ENCODE peak calls at places on chromosomes 4 and X, in nine cellular contexts. J is CD8-positive, alpha-beta T cell; G is gastrocnemius medialis; V is stomach; I is suprapubic skin; L is left ventricle myocardium inferior; P is upper lobe of left lung; D is endodermal cell; X is lung. U is an unnamed sample. For H3K4me1, the result is how much of the 10 kb centered on the place peaks cover.

GRCh38 chr4:92303621-92304027 is at the start of gene GRID2:
- DNase-seq in I (no peak), X (no peak), J (no peak), V (no peak), G (no peak), P (no peak), D (peak), L (no peak), U (no peak)

GRCh38 chr4:153661215-153661822 is 22.8 kb upstream of the TLR2 start:
- DNase-seq in P (no peak), X (no peak), I (no peak), V (no peak), J (no peak), G (no peak), D (no peak), L (no peak), U (no peak)

GRCh38 chr4:89134775-89135319 is 23.5 kb downstream of the TIGD2 start:
- DNase-seq in P (no peak), L (no peak), I (no peak), J (no peak), V (no peak), D (no peak), X (no peak), G (no peak), U (no peak)

GRCh38 chrX:9682861-9683260 is 82.8 kb downstream of the GPR143 start:
- DNase-seq in L (no peak), D (no peak), J (no peak), V (no peak), P (no peak), I (no peak), X (no peak), G (no peak), U (no peak)

GRCh38 chrX:48960291-48960690 is 2.9 kb upstream of the OTUD5 start:
- DNase-seq in X (no peak), D (no peak), I (no peak), P (no peak), G (peak), V (no peak), L (no peak), J (no peak), U (no peak)

GRCh38 chrX:126994011-126994410 is 174.5 kb downstream of the PRR32 start:
- DNase-seq in J (no peak), I (no peak), V (no peak), P (no peak), L (peak), X (no peak), D (no peak), G (no peak), U (no peak)

GRCh38 chr4:13968723-13969122 is 341.2 kb upstream of the BOD1L1 start:
- DNase-seq in X (no peak), V (no peak), L (no peak), D (no peak), J (no peak), I (no peak), P (no peak), G (no peak), U (no peak)

GRCh38 chrX:119391279-119391678 is 7.9 kb upstream of the SLC25A43 start:
- DNase-seq in I (no peak), D (no peak), G (no peak), V (peak), P (no peak), J (no peak), L (no peak), X (no peak), U (no peak)

GRCh38 chr4:184280591-184281071 is 63.0 kb upstream of the ENPP6 start:
- DNase-seq in J (peak), G (no peak), V (no peak), D (no peak), X (no peak), L (no peak), I (no peak), P (no peak), U (no peak)

GRCh38 chr4:84814100-84814750 is 152.3 kb downstream of the WDFY3 start:
- DNase-seq in L (no peak), P (peak), X (no peak), G (peak), D (no peak), I (no peak), V (peak), J (no peak), U (no peak)

GRCh38 chr4:52290468-52290867 is 239.4 kb downstream of the SPATA18 start:
- DNase-seq in X (no peak), I (no peak), D (no peak), V (no peak), G (no peak), L (peak), P (no peak), J (no peak), U (no peak)

GRCh38 chrX:4547218-4547836 is 833.9 kb upstream of the PRKX start:
- DNase-seq in J (peak), G (no peak), D (peak), V (peak), I (no peak), X (peak), L (no peak), P (peak), U (no peak)

GRCh38 chr4:128388352-128388630 is 100.7 kb upstream of the PGRMC2 start:
- DNase-seq in J (no peak), X (no peak), D (no peak), P (no peak), G (peak), L (no peak), V (no peak), I (no peak), U (no peak)

GRCh38 chr4:6986067-6986780 is 56.9 kb upstream of the TADA2B start:
- DNase-seq in L (peak), P (peak), D (peak), X (no peak), G (peak), V (no peak), J (no peak), I (no peak), U (no peak)

GRCh38 chr4:146159384-146160058 is 16.0 kb upstream of the LSM6 start:
- DNase-seq in X (no peak), I (no peak), P (no peak), D (no peak), L (no peak), J (no peak), V (no peak), G (no peak), U (no peak)

GRCh38 chr4:41334182-41334581 is 77.5 kb downstream of the UCHL1 start:
- DNase-seq in I (no peak), X (peak), L (no peak), V (no peak), J (no peak), D (no peak), P (peak), G (no peak), U (no peak)

GRCh38 chrX:29143756-29144155 is 556.5 kb downstream of the IL1RAPL1 start:
- DNase-seq in J (no peak), X (no peak), L (no peak), I (no peak), P (no peak), G (no peak), D (no peak), V (no peak), U (no peak)

GRCh38 chr4:601612-602558 is 23.5 kb upstream of the PDE6B start:
- DNase-seq in X (no peak), D (no peak), P (no peak), L (no peak), G (no peak), I (no peak), J (peak), V (no peak), U (no peak)

GRCh38 chrX:71599965-71600364 is 18.3 kb downstream of the CXCR3 start:
- DNase-seq in X (no peak), D (no peak), I (no peak), P (no peak), V (no peak), J (peak), G (no peak), L (no peak), U (no peak)

GRCh38 chrX:12962041-12962504 is 12.8 kb upstream of the TMSB4X start:
- DNase-seq in G (no peak), J (peak), P (peak), X (no peak), V (no peak), I (no peak), D (no peak), L (no peak), U (no peak)
- H3K4me1 ChIP-seq in G (under half), J (half or more), P (under half), X (under half), V (under half), I (under half), D (under half), L (under half), U (under half)

DNA sequence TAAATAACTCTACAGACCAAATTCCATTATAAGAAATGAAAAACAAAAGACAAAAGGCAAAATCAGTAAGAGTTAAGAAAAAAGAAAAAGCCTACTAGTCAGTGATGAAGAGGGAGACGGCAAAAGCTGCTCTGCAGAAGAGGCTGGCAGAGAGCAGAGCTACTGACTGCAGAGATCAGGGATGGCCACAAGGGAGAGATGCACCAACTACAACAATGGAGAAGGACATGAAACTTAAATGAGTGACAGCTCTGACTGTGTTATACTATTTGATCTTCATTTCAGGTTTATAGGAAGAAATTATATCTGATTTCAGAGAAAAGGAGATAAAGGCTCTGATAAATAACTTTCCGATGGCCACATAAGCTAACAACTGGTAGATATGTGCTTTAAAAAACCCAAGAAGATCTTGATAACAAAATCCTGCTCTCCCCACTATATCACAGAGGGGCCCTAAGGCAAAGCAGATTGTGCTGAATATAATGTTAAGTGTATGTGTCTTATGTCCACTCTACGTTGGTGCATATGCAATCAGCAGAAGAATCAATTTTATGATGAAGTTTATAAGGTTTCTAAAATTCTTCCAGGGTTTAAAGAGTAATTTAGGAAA is 58.4 kb upstream of the COX18 start:
- DNase-seq in X (no peak), D (peak), L (no peak), J (no peak), P (no peak), I (no peak), G (no peak), V (no peak), U (no peak)
- TF ChIP-seq CTCF in X (no peak), D (peak), L (peak), J (no peak), P (no peak), I (no peak), G (peak), V (no peak), U (peak)

GRCh38 chr4:108742451-108742850 is 20.4 kb downstream of the ETNPPL start:
- DNase-seq in X (no peak), D (no peak), L (no peak), P (no peak), J (no peak), V (no peak), G (no peak), I (no peak), U (no peak)

GRCh38 chr4:108743021-108743420 is 19.8 kb downstream of the ETNPPL start:
- DNase-seq in L (no peak), X (no peak), J (no peak), D (peak), I (no peak), G (no peak), P (no peak), V (no peak), U (no peak)

GRCh38 chr4:108749119-108749518 is 13.7 kb downstream of the ETNPPL start:
- DNase-seq in I (no peak), G (no peak), P (no peak), L (no peak), X (no peak), D (peak), V (no peak), J (no peak), U (no peak)

GRCh38 chr4:108738307-108738706 is 24.5 kb downstream of the ETNPPL start:
- DNase-seq in J (no peak), G (no peak), V (no peak), P (no peak), L (no peak), I (no peak), X (no peak), D (no peak), U (no peak)

DNA sequence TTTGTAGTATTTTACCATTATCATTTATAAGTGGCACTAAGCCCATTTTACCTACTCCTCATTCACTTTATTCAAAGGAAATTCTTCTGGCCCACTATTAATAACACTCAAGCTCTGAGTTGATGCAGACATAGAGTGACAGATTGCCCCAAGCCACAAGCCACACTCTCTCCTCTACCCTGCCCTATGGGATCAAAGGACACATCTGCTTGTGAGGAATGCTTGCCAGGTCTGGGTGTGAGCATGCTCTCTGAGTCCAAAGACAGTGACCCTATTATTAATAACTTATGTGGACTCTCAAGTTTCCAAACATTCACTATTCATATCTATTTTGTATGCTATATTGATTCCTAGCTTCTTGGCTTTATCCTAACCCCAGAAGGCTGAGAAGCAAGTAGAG is 18.5 kb downstream of the ETNPPL start:
- DNase-seq in G (no peak), P (no peak), D (no peak), J (no peak), I (no peak), L (no peak), V (no peak), X (no peak), U (no peak)
- H3K27ac ChIP-seq in G (no peak), P (no peak), D (no peak), J (no peak), I (no peak), L (no peak), V (no peak), X (no peak), U (no peak)

DNA sequence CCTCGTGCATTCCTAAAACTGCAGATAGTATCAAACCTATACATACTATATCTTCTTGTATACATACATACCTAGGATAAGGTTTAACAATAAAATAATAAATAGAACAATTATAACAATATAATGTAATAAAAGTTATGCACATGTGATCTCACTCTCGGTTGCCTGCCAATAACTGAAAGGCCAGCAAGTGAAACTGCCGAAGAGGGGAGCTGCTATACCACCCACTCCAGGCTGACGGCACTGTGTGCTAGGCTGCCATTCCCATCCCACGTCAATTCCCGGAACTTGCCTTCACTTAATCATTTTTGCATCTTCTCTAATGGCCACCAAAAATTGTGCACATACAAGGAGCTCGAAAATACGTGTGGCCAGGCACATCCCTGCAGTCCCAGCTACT is 451.1 kb upstream of the FAT1 start:
- DNase-seq in X (no peak), P (no peak), G (no peak), I (no peak), D (no peak), V (no peak), L (no peak), J (no peak), U (no peak)
- H3K4me1 ChIP-seq in X (under half), P (under half), G (under half), I (under half), D (under half), V (under half), L (under half), J (under half), U (under half)

DNA sequence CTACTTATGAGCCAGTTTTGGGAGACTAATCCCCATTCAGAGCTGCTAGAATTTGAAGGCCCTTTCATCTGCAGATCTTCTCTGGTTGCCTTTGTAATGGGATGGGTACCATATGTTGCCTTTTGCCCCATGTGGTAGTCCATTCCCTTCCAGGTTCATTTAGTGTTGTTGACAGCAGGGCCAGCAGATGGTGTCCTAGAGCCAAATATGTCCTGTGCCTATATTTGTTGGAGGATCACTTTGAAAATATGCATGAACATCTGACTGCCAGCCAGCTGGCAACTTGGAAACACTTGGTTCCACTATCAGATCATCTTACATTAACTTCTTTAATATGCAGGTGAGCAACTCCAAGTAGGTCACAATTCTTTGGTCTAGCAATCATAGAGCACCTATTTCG is 30.4 kb downstream of the CFAP299 start:
- DNase-seq in L (no peak), G (peak), J (peak), P (peak), X (peak), D (peak), V (peak), I (no peak), U (peak)
- TF ChIP-seq CTCF in L (peak), G (no peak), J (peak), P (no peak), X (peak), D (peak), V (peak), I (peak), U (peak)

DNA sequence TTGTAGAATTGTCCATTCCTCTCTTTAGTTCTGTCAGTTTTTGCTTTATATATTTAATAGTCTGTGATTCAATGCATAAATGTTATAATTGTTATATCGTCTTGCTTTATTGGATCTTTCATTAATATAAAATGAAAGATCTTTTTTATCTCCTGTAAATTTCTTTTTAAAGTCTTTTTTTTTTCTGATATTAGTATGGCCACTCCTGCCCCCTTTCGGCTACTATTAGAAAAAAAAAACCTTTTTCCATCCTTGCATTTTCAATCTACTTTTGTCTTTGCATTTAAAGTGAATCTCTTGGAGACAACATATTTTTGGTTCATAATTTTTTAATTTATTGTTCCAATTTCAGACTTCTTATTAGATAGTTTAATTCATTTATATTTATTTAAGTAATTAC is 677.4 kb upstream of the NDST4 start:
- DNase-seq in G (no peak), I (no peak), J (no peak), X (no peak), D (no peak), V (no peak), P (no peak), L (no peak), U (no peak)
- H3K27ac ChIP-seq in G (no peak), I (no peak), J (no peak), X (no peak), D (no peak), V (no peak), P (no peak), L (no peak), U (no peak)

GRCh38 chrX:41148553-41148952 is 63.3 kb downstream of the USP9X start:
- DNase-seq in L (no peak), D (no peak), J (no peak), V (no peak), G (no peak), X (no peak), P (no peak), I (no peak), U (no peak)
- H3K4me1 ChIP-seq in L (under half), D (under half), J (under half), V (under half), G (under half), X (under half), P (under half), I (under half), U (under half)

U was measured in psoas muscle.